ENCODE peak calls at places on chromosome 7, in seven cellular contexts. One of them, this sample, is unnamed. For H3K4me1, the result is how much of the 10 kb centered on the place peaks cover.

GRCh38 chr7:50855526-50855925 is 72.8 kb upstream of the GRB10 start:
- DNase-seq in IMR-90: no peak
- DNase-seq in K562: no peak
- DNase-seq in HepG2: no peak
- DNase-seq in endothelial cell of umbilical vein: no peak
- DNase-seq in H1: no peak
- DNase-seq in GM12878: no peak
- DNase-seq in this sample: no peak

GRCh38 chr7:148697256-148697841 is 1.4 kb upstream of the CUL1 start:
- DNase-seq in IMR-90: peak
- DNase-seq in K562: peak
- DNase-seq in HepG2: no peak
- DNase-seq in endothelial cell of umbilical vein: peak
- DNase-seq in H1: no peak
- DNase-seq in GM12878: no peak
- DNase-seq in this sample: no peak

GRCh38 chr7:19834566-19834965 is 61.1 kb upstream of the TMEM196 start:
- DNase-seq in IMR-90: no peak
- DNase-seq in K562: no peak
- DNase-seq in HepG2: no peak
- DNase-seq in endothelial cell of umbilical vein: no peak
- DNase-seq in H1: no peak
- DNase-seq in GM12878: no peak
- DNase-seq in this sample: no peak

GRCh38 chr7:80771523-80771922 is 133.1 kb downstream of the CD36 start:
- DNase-seq in IMR-90: peak
- DNase-seq in K562: no peak
- DNase-seq in HepG2: no peak
- DNase-seq in endothelial cell of umbilical vein: no peak
- DNase-seq in H1: no peak
- DNase-seq in GM12878: no peak
- DNase-seq in this sample: no peak

GRCh38 chr7:27183682-27184341 is 1.2 kb downstream of the HOXA11 start:
- DNase-seq in IMR-90: no peak
- DNase-seq in K562: no peak
- DNase-seq in HepG2: no peak
- DNase-seq in endothelial cell of umbilical vein: peak
- DNase-seq in H1: no peak
- DNase-seq in GM12878: no peak
- DNase-seq in this sample: no peak

GRCh38 chr7:40024048-40024447 is 74.0 kb downstream of the CDK13 start:
- DNase-seq in IMR-90: no peak
- DNase-seq in K562: no peak
- DNase-seq in HepG2: no peak
- DNase-seq in endothelial cell of umbilical vein: no peak
- DNase-seq in H1: no peak
- DNase-seq in GM12878: no peak
- DNase-seq in this sample: no peak

GRCh38 chr7:80187727-80188126 is 53.1 kb downstream of the GNAI1 start:
- DNase-seq in IMR-90: no peak
- DNase-seq in K562: no peak
- DNase-seq in HepG2: no peak
- DNase-seq in endothelial cell of umbilical vein: no peak
- DNase-seq in H1: no peak
- DNase-seq in GM12878: no peak
- DNase-seq in this sample: no peak

GRCh38 chr7:92594746-92595145 is 4.6 kb upstream of the FAM133B start:
- DNase-seq in IMR-90: no peak
- DNase-seq in K562: no peak
- DNase-seq in HepG2: no peak
- DNase-seq in endothelial cell of umbilical vein: no peak
- DNase-seq in H1: no peak
- DNase-seq in GM12878: no peak
- DNase-seq in this sample: no peak

GRCh38 chr7:90624128-90624980 is 28.2 kb downstream of the CDK14 start:
- DNase-seq in IMR-90: peak
- DNase-seq in K562: no peak
- DNase-seq in HepG2: no peak
- DNase-seq in endothelial cell of umbilical vein: peak
- DNase-seq in H1: no peak
- DNase-seq in GM12878: no peak
- DNase-seq in this sample: no peak

GRCh38 chr7:27149817-27150567 is 2.4 kb downstream of the HOXA3 start:
- DNase-seq in IMR-90: no peak
- DNase-seq in K562: no peak
- DNase-seq in HepG2: no peak
- DNase-seq in endothelial cell of umbilical vein: no peak
- DNase-seq in H1: no peak
- DNase-seq in GM12878: no peak
- DNase-seq in this sample: no peak

GRCh38 chr7:22193361-22194016 is 163.5 kb downstream of the RAPGEF5 start:
- DNase-seq in IMR-90: peak
- DNase-seq in K562: no peak
- DNase-seq in HepG2: no peak
- DNase-seq in endothelial cell of umbilical vein: no peak
- DNase-seq in H1: no peak
- DNase-seq in GM12878: no peak
- DNase-seq in this sample: no peak

GRCh38 chr7:55887786-55888185 is 530 bp downstream of the ZNF713 start:
- DNase-seq in IMR-90: no peak
- DNase-seq in K562: peak
- DNase-seq in HepG2: no peak
- DNase-seq in endothelial cell of umbilical vein: no peak
- DNase-seq in H1: no peak
- DNase-seq in GM12878: no peak
- DNase-seq in this sample: no peak

GRCh38 chr7:5064391-5065106 is 18.9 kb downstream of the RBAK start:
- DNase-seq in IMR-90: no peak
- DNase-seq in K562: no peak
- DNase-seq in HepG2: no peak
- DNase-seq in endothelial cell of umbilical vein: peak
- DNase-seq in H1: no peak
- DNase-seq in GM12878: no peak
- DNase-seq in this sample: no peak

GRCh38 chr7:22665816-22666375 is 61.1 kb upstream of the IL6 start:
- DNase-seq in IMR-90: peak
- DNase-seq in K562: no peak
- DNase-seq in HepG2: no peak
- DNase-seq in endothelial cell of umbilical vein: no peak
- DNase-seq in H1: no peak
- DNase-seq in GM12878: no peak
- DNase-seq in this sample: no peak

GRCh38 chr7:82389847-82390246 is 53.7 kb downstream of the CACNA2D1 start:
- DNase-seq in IMR-90: no peak
- DNase-seq in K562: no peak
- DNase-seq in HepG2: no peak
- DNase-seq in endothelial cell of umbilical vein: no peak
- DNase-seq in H1: no peak
- DNase-seq in GM12878: no peak
- DNase-seq in this sample: no peak

GRCh38 chr7:20267482-20267881 is 50.3 kb upstream of the MACC1 start:
- DNase-seq in IMR-90: no peak
- DNase-seq in K562: no peak
- DNase-seq in HepG2: no peak
- DNase-seq in endothelial cell of umbilical vein: no peak
- DNase-seq in H1: no peak
- DNase-seq in GM12878: no peak
- DNase-seq in this sample: no peak

GRCh38 chr7:74174606-74175082 is 488 bp downstream of the EIF4H start:
- DNase-seq in IMR-90: peak
- DNase-seq in K562: peak
- DNase-seq in HepG2: peak
- DNase-seq in endothelial cell of umbilical vein: peak
- DNase-seq in H1: no peak
- DNase-seq in GM12878: no peak
- DNase-seq in this sample: no peak

GRCh38 chr7:124354206-124354605 is 321.3 kb upstream of the TMEM229A start:
- DNase-seq in IMR-90: no peak
- DNase-seq in K562: no peak
- DNase-seq in HepG2: no peak
- DNase-seq in endothelial cell of umbilical vein: no peak
- DNase-seq in H1: no peak
- DNase-seq in GM12878: no peak
- DNase-seq in this sample: no peak

GRCh38 chr7:27147211-27148030 is at the start of gene HOXA6:
- DNase-seq in IMR-90: peak
- DNase-seq in K562: no peak
- DNase-seq in HepG2: no peak
- DNase-seq in endothelial cell of umbilical vein: peak
- DNase-seq in H1: no peak
- DNase-seq in GM12878: no peak
- DNase-seq in this sample: no peak

GRCh38 chr7:127974611-127975010 is 56.6 kb downstream of the LRRC4 start:
- DNase-seq in IMR-90: no peak
- DNase-seq in K562: no peak
- DNase-seq in HepG2: no peak
- DNase-seq in endothelial cell of umbilical vein: no peak
- DNase-seq in H1: no peak
- DNase-seq in GM12878: no peak
- DNase-seq in this sample: no peak

GRCh38 chr7:130649004-130649790 is 19.4 kb downstream of the COPG2 start:
- DNase-seq in IMR-90: peak
- DNase-seq in K562: no peak
- DNase-seq in HepG2: no peak
- DNase-seq in endothelial cell of umbilical vein: no peak
- DNase-seq in H1: no peak
- DNase-seq in GM12878: peak
- DNase-seq in this sample: peak

GRCh38 chr7:117656806-117657205 is 177.0 kb downstream of the CFTR start:
- DNase-seq in IMR-90: no peak
- DNase-seq in K562: no peak
- DNase-seq in HepG2: no peak
- DNase-seq in endothelial cell of umbilical vein: no peak
- DNase-seq in H1: no peak
- DNase-seq in GM12878: no peak
- DNase-seq in this sample: no peak

GRCh38 chr7:69790915-69791473 is 192.7 kb downstream of the AUTS2 start:
- DNase-seq in IMR-90: no peak
- DNase-seq in K562: no peak
- DNase-seq in HepG2: no peak
- DNase-seq in endothelial cell of umbilical vein: no peak
- DNase-seq in H1: no peak
- DNase-seq in GM12878: no peak
- DNase-seq in this sample: no peak

GRCh38 chr7:33601081-33601480 is 304.3 kb upstream of the BMPER start:
- DNase-seq in IMR-90: no peak
- DNase-seq in K562: no peak
- DNase-seq in HepG2: no peak
- DNase-seq in endothelial cell of umbilical vein: no peak
- DNase-seq in H1: no peak
- DNase-seq in GM12878: no peak
- DNase-seq in this sample: no peak

GRCh38 chr7:106957766-106958165 is 86.7 kb upstream of the PRKAR2B start:
- DNase-seq in IMR-90: no peak
- DNase-seq in K562: no peak
- DNase-seq in HepG2: no peak
- DNase-seq in endothelial cell of umbilical vein: no peak
- DNase-seq in H1: no peak
- DNase-seq in GM12878: no peak
- DNase-seq in this sample: no peak
- H3K4me1 ChIP-seq in IMR-90: under half
- H3K4me1 ChIP-seq in K562: under half
- H3K4me1 ChIP-seq in HepG2: under half
- H3K4me1 ChIP-seq in endothelial cell of umbilical vein: under half
- H3K4me1 ChIP-seq in H1: under half
- H3K4me1 ChIP-seq in GM12878: under half
- H3K4me1 ChIP-seq in this sample: under half

GRCh38 chr7:41292457-41292856 is 410.4 kb downstream of the INHBA start:
- DNase-seq in IMR-90: no peak
- DNase-seq in K562: no peak
- DNase-seq in HepG2: no peak
- DNase-seq in endothelial cell of umbilical vein: no peak
- DNase-seq in H1: no peak
- DNase-seq in GM12878: no peak
- DNase-seq in this sample: no peak
- H3K9ac ChIP-seq in IMR-90: no peak
- H3K9ac ChIP-seq in K562: no peak
- H3K9ac ChIP-seq in HepG2: no peak
- H3K9ac ChIP-seq in endothelial cell of umbilical vein: no peak
- H3K9ac ChIP-seq in H1: no peak
- H3K9ac ChIP-seq in GM12878: no peak
- H3K9ac ChIP-seq in this sample: no peak

DNA sequence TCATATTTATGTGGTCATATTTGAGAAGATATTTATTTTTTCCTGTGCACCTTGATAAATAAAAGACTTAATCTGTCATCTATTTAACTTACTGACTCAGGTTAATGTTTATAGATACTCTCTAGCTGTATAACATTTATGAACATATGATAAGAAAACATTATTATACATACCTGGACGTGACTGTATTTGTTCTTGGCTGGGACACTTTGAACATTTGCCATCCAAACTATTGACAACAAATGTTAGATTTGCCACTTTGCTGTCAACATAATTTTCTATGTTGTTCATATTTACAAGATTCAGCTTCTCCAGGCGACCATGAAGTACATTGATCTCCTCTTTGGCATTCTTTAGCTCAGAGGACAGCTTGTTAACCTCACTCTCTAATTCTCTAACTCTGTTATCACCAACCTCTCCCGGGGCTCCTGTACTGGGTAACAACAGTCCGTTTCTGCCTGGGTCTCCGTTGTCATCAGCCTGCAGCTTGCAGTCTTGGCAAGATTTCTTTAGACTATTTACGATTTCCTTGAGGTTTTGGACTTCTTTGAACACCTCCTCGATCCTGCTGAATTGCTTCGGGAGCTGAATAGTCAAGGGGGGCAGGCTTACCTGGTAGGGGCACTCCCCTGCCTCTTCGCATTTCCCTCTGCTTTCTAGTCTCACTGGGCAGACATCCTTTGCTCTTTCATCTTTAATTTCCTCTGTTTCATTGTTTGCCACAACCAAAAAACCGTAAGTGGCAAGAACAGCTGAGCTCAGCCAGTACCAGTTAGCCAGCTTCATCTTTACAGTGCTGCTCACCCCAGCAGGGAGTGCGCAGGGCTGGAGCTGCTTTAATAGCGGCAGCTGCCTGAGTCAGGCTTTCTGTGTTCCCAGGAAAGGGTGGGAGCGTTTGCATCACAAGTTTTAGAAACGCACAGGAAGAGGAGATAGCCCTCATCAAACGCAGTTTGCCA is at the start of gene FGL2:
- DNase-seq in IMR-90: peak
- DNase-seq in K562: no peak
- DNase-seq in HepG2: no peak
- DNase-seq in endothelial cell of umbilical vein: no peak
- DNase-seq in H1: no peak
- DNase-seq in GM12878: no peak
- DNase-seq in this sample: no peak
- TF ChIP-seq POLR2A in IMR-90: no peak
- TF ChIP-seq POLR2A in K562: no peak
- TF ChIP-seq POLR2A in HepG2: no peak
- TF ChIP-seq POLR2A in endothelial cell of umbilical vein: no peak
- TF ChIP-seq POLR2A in H1: no peak
- TF ChIP-seq POLR2A in GM12878: no peak
- TF ChIP-seq POLR2A in this sample: no peak

DNA sequence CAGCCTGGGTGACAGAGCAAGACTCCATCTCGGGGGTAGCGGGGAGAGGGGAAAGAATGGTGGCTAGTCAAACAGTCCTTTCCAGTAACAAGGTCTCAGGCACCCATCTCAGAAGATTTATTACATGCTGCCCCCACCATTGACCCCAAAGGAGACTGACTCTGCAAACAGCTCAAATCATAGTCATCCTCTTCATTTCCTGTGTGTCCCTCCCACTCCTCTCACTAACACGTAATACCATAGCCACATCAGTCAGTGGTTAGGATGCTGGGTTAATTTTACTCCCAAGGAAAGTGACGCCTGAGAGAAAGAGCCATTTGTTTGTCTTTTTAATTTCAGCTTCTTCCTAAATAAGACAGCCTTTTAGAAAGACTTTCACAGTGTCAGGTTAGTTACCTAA is 56.6 kb upstream of the BET1 start:
- DNase-seq in IMR-90: peak
- DNase-seq in K562: no peak
- DNase-seq in HepG2: no peak
- DNase-seq in endothelial cell of umbilical vein: no peak
- DNase-seq in H1: no peak
- DNase-seq in GM12878: no peak
- DNase-seq in this sample: no peak
- H3K4me1 ChIP-seq in IMR-90: under half
- H3K4me1 ChIP-seq in K562: under half
- H3K4me1 ChIP-seq in HepG2: under half
- H3K4me1 ChIP-seq in endothelial cell of umbilical vein: under half
- H3K4me1 ChIP-seq in H1: under half
- H3K4me1 ChIP-seq in GM12878: under half
- H3K4me1 ChIP-seq in this sample: under half